ENCODE peak calls at places on chromosomes 4 and X, in six cellular contexts. R, P, H, S, F and Z are unnamed samples.

GRCh38 chrX:3142259-3143042 is 101.2 kb downstream of the ARSF start:
- ATAC-seq in P (no peak), S (no peak), H (peak), F (no peak), R (no peak), Z (no peak)

GRCh38 chrX:3159995-3160715 is 118.9 kb downstream of the ARSF start:
- ATAC-seq in H (no peak), R (no peak), P (no peak), F (peak), S (no peak), Z (no peak)

GRCh38 chr4:25953740-25954139 is 39.7 kb downstream of the SMIM20 start:
- ATAC-seq in S (no peak), P (peak), H (no peak), F (peak), R (peak), Z (peak)

GRCh38 chr4:54527532-54527931 is 130.2 kb upstream of the KIT start:
- ATAC-seq in H (no peak), R (no peak), S (no peak), P (no peak), F (no peak), Z (no peak)

GRCh38 chr4:157300678-157301077 is 80.2 kb downstream of the GRIA2 start:
- ATAC-seq in P (no peak), H (no peak), S (no peak), F (no peak), R (no peak), Z (no peak)

GRCh38 chrX:86192827-86193226 is 44.6 kb downstream of the DACH2 start:
- ATAC-seq in P (no peak), H (no peak), R (no peak), F (no peak), S (no peak), Z (no peak)

GRCh38 chrX:36978886-36979285 is 29.3 kb upstream of the FAM47C start:
- ATAC-seq in P (no peak), H (no peak), S (no peak), F (no peak), R (no peak), Z (no peak)

GRCh38 chr4:158538911-158539310 is 17.2 kb downstream of the RXFP1 start:
- ATAC-seq in P (no peak), R (no peak), F (peak), H (peak), S (peak), Z (no peak)

GRCh38 chr4:99403380-99404194 is 31.6 kb downstream of the ADH7 start:
- ATAC-seq in P (peak), R (no peak), F (peak), S (peak), H (no peak), Z (peak)

GRCh38 chr4:53476232-53477037 is 99.0 kb downstream of the FIP1L1 start:
- ATAC-seq in S (no peak), H (peak), R (no peak), P (peak), F (peak), Z (peak)
- TF ChIP-seq POLR2A in S (no peak), H (no peak), R (no peak), P (no peak), F (no peak), Z (no peak)

GRCh38 chr4:19301527-19301926 is 950.2 kb upstream of the SLIT2 start:
- ATAC-seq in H (no peak), R (no peak), P (peak), F (no peak), S (no peak), Z (no peak)

GRCh38 chr4:19300213-19300612 is 951.5 kb upstream of the SLIT2 start:
- ATAC-seq in F (no peak), P (no peak), R (no peak), H (no peak), S (no peak), Z (no peak)

GRCh38 chr4:19293080-19293479 is 958.6 kb upstream of the SLIT2 start:
- ATAC-seq in F (no peak), P (no peak), H (no peak), S (no peak), R (no peak), Z (no peak)

GRCh38 chr4:19304028-19304427 is 947.7 kb upstream of the SLIT2 start:
- ATAC-seq in S (no peak), H (no peak), P (no peak), R (no peak), F (no peak), Z (no peak)

DNA sequence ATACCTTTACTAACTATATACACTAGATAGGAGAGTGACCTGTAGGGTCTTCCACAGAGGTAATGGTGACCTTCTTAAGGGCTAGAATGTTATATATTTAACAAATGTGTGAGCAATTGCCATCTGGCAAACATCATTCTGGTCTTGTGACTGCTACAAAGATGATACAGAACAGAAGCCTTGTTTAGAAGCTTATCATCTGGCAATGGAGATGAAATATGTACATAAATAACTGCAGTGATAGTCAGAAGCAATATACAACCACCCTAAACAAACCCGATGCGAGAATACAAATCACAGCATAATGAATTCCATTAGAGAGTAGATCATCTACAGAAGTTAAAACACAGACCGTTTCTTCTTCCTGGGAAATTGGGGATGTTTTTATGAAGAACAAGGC is 952.7 kb upstream of the SLIT2 start:
- ATAC-seq in R (no peak), S (no peak), P (no peak), F (no peak), H (no peak), Z (no peak)
- TF ChIP-seq EP300 in R (no peak), S (no peak), P (no peak), F (no peak), H (no peak), Z (no peak)

GRCh38 chr4:88280228-88280795 is 4.0 kb downstream of the PPM1K start:
- ATAC-seq in R (no peak), F (no peak), H (no peak), S (peak), P (no peak), Z (no peak)

GRCh38 chr4:88285235-88285505 is 809 bp upstream of the PPM1K start:
- ATAC-seq in F (no peak), P (no peak), R (no peak), H (no peak), S (no peak), Z (no peak)

GRCh38 chr4:88283661-88284377 is 542 bp downstream of the PPM1K start:
- ATAC-seq in R (peak), H (peak), S (peak), P (peak), F (peak), Z (peak)

GRCh38 chr4:88286897-88287296 is 2.5 kb upstream of the PPM1K start:
- ATAC-seq in F (no peak), S (no peak), H (no peak), P (no peak), R (no peak), Z (no peak)

GRCh38 chr4:88284378-88285234 is at the start of gene PPM1K:
- ATAC-seq in H (peak), P (peak), F (peak), S (peak), R (peak), Z (peak)
- TF ChIP-seq POLR2A in H (peak), P (no peak), F (peak), S (no peak), R (peak), Z (peak)

GRCh38 chr4:80637190-80637589 is 301.7 kb downstream of the CFAP299 start:
- ATAC-seq in R (no peak), F (no peak), H (no peak), P (no peak), S (no peak), Z (no peak)
- TF ChIP-seq EP300 in R (no peak), F (no peak), H (no peak), P (no peak), S (no peak), Z (no peak)

GRCh38 chr4:86845593-86845992 is 3.6 kb downstream of the SLC10A6 start:
- ATAC-seq in R (no peak), H (no peak), P (no peak), F (no peak), S (no peak), Z (no peak)
- TF ChIP-seq POLR2A in R (no peak), H (no peak), P (no peak), F (no peak), S (no peak), Z (no peak)

DNA sequence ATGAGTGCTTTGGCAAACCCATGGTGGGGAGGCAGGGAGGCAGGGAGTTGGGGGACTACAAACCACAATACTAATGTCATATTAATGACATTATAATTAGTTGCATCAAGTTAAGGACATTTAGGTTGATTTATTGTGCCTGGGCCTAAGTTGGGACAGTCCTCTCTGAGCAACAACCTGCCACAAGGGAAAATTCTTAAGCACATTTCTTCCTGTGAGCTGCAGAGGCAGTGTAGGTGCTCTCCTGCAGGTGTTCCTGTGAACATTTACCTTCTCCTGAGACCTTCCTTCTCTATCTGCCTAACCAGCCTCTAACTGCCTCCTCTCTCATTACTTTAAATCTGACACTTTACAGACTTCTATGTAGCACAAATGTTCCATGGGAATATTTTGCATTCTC is 1830.0 kb upstream of the AGA start:
- ATAC-seq in R (no peak), S (no peak), H (no peak), F (no peak), P (no peak), Z (no peak)
- TF ChIP-seq EP300 in R (no peak), S (no peak), H (no peak), F (no peak), P (no peak), Z (no peak)

GRCh38 chr4:73411731-73412414 is 7.8 kb downstream of the ALB start:
- ATAC-seq in F (no peak), S (no peak), H (no peak), P (peak), R (no peak), Z (no peak)
- TF ChIP-seq POLR2A in F (no peak), S (no peak), H (no peak), P (peak), R (no peak), Z (no peak)

GRCh38 chrX:109374276-109374960 is 107.5 kb downstream of the GUCY2F start:
- ATAC-seq in S (no peak), F (no peak), H (no peak), P (no peak), R (no peak), Z (no peak)
- TF ChIP-seq EP300 in S (no peak), F (no peak), H (no peak), P (no peak), R (no peak), Z (no peak)

GRCh38 chrX:41352329-41352801 is 18.4 kb downstream of the DDX3X start:
- ATAC-seq in P (peak), F (no peak), H (no peak), S (peak), R (peak), Z (no peak)

GRCh38 chrX:41348551-41348950 is 14.6 kb downstream of the DDX3X start:
- ATAC-seq in F (no peak), R (no peak), H (no peak), P (no peak), S (no peak), Z (no peak)

GRCh38 chrX:41351923-41352322 is 18.0 kb downstream of the DDX3X start:
- ATAC-seq in F (no peak), H (no peak), S (peak), P (peak), R (peak), Z (no peak)

GRCh38 chrX:41350976-41351569 is 17.1 kb downstream of the DDX3X start:
- ATAC-seq in P (peak), S (peak), F (no peak), R (peak), H (peak), Z (no peak)

DNA sequence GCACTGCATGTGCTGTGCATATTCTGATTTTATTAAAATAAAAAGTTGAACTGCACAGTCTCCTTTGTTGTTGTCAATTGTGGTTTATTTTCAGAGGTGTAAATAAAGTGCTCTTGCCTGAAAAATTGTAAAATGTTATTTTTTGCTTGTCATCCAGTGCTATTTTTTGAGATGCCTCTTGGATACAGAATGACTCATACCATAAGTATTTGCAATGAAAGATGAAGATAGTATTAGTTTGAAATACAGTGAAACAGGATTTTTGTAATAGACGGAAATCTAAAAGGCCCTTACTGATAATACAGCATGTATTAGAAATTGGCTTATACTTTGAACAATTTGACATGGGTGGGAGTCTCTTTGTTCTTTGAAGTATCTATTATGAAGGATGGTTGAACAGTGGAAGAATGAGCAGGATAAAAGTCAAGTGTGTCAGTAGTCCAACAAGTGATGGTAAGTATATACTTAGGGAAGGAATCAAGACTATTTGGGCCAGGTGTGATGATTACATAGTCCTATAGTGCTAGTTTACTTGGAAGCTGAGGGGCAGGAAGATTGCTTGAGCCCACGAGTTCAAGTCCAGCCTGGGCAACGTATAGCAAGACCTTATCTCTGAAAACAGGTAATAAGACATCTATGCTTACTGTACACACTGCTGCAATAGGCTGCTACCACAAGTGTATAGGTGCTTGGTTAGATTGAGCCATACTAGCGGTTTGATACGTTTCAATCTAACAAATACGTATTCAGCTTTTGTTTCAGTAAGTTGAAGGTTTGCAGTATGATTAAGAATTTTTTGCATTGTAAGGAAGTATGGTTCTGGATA is 16.4 kb downstream of the DDX3X start:
- ATAC-seq in S (peak), F (no peak), H (peak), P (peak), R (peak), Z (peak)
- TF ChIP-seq POLR2A in S (peak), F (no peak), H (peak), P (peak), R (no peak), Z (no peak)